ENCODE peak calls at places on chromosomes 7 and 10, in seven cellular contexts. G is cardiac fibroblast, N is glutamatergic neuron, S is AG04449, E is GM23338, T is IMR-90, W is fibroblast of pulmonary artery. F is an unnamed sample.

GRCh38 chr7:127504715-127505114 is 80.7 kb downstream of the GCC1 start:
- DNase-seq in G (peak; percentile 31), N (peak; percentile 23), S (no peak), E (peak; percentile 82), T (peak; percentile 4), W (peak; percentile 30), F (peak; percentile 16)

GRCh38 chr7:44261239-44261638 is 60.5 kb downstream of the YKT6 start:
- DNase-seq in G (no peak), N (no peak), S (no peak), E (no peak), T (no peak), W (no peak), F (no peak)

GRCh38 chr10:91907914-91908357 is 1.4 kb downstream of the FGFBP3 start:
- DNase-seq in G (no peak), N (no peak), S (no peak), E (peak; percentile 56), T (no peak), W (no peak), F (no peak)

GRCh38 chr10:73625004-73625883 is 16.0 kb downstream of the MYOZ1 start:
- DNase-seq in G (peak; percentile 35), N (peak; percentile 38), S (no peak), E (peak; percentile 85), T (peak; percentile 25), W (peak; percentile 31), F (peak; percentile 65)

GRCh38 chr7:157158400-157158799 is 19.7 kb downstream of the UBE3C start:
- DNase-seq in G (no peak), N (no peak), S (no peak), E (no peak), T (no peak), W (no peak), F (no peak)

GRCh38 chr10:132141076-132141475 is 45.7 kb upstream of the DPYSL4 start:
- DNase-seq in G (no peak), N (no peak), S (no peak), E (no peak), T (no peak), W (no peak), F (no peak)

GRCh38 chr7:47266131-47266706 is 315.7 kb downstream of the TNS3 start:
- DNase-seq in G (peak; percentile 78), N (peak; percentile 72), S (no peak), E (peak; percentile 77), T (peak; percentile 68), W (peak; percentile 85), F (peak; percentile 75)

GRCh38 chr7:15795371-15795770 is 108.9 kb upstream of the MEOX2 start:
- DNase-seq in G (peak; percentile 40), N (no peak), S (no peak), E (no peak), T (no peak), W (peak; percentile 6), F (no peak)

GRCh38 chr10:67912330-67912946 is 28.0 kb downstream of the SIRT1 start:
- DNase-seq in G (no peak), N (no peak), S (no peak), E (no peak), T (peak; percentile 25), W (peak; percentile 6), F (no peak)
- TF ChIP-seq CTCF in G (no peak), N (no peak), S (no peak), E (no peak), T (no peak), W (no peak), F (no peak)

GRCh38 chr7:70306173-70306572 is 707.9 kb downstream of the AUTS2 start:
- DNase-seq in G (no peak), N (no peak), S (no peak), E (peak; percentile 8), T (no peak), W (no peak), F (no peak)

GRCh38 chr7:70301673-70302072 is 703.4 kb downstream of the AUTS2 start:
- DNase-seq in G (no peak), N (no peak), S (no peak), E (no peak), T (no peak), W (no peak), F (no peak)

GRCh38 chr7:70307544-70308106 is 709.4 kb downstream of the AUTS2 start:
- DNase-seq in G (no peak), N (no peak), S (no peak), E (no peak), T (no peak), W (no peak), F (no peak)

GRCh38 chr7:70303309-70303708 is 705.0 kb downstream of the AUTS2 start:
- DNase-seq in G (no peak), N (no peak), S (no peak), E (no peak), T (no peak), W (no peak), F (no peak)

GRCh38 chr7:70303780-70304179 is 705.5 kb downstream of the AUTS2 start:
- DNase-seq in G (no peak), N (no peak), S (no peak), E (no peak), T (no peak), W (no peak), F (no peak)
- TF ChIP-seq CTCF in G (no peak), N (no peak), S (no peak), E (no peak), T (no peak), W (no peak), F (no peak)

DNA sequence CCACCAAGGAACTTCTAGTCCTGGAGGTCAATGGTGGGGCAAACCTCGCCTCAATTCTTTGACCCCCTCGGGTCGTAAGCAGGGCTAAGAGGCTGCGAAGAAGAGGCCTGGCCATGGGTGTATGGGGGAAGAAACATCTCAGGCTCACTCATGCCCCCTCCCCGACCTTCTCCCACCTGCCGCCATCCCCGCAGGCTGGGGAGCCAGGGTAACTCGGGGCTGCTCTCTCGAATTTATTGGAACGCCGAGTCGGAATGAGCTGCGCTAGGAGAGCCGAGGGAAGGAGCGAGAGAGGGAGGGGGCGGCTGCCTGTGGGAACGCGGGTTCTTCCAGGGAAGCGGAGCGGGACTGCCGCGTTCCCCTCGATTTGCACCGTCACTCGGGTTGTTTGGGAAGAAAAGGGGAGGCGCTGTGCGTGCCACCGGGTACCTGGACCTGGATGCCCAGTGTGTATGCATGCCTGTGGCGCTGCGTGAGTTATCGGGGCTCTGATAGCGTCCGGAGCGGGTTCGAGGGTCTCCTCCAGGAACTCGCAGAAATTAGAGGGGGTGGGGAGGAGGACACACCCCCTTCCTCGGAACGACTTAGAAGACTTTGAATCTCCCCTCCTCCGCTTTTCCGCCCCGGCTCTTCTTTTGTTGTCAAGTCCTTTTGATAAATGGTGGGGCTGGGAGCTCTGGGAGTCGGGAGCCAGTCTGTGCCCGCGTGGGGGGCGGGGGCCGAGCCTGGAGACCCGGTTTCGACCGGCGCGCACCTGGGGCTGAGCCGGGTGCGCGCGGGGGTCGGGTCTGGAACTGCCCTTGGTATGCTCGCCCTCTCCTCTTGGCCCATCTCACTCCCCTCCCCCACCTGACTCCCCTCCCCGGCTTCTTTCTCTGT is 1.8 kb upstream of the ZNF503 start:
- DNase-seq in G (no peak), N (peak; percentile 52), S (no peak), E (peak; percentile 78), T (no peak), W (no peak), F (peak; percentile 18)
- TF ChIP-seq CTCF in G (no peak), N (no peak), S (no peak), E (no peak), T (no peak), W (no peak), F (no peak)

GRCh38 chr10:29210469-29210868 is 78.4 kb upstream of the LYZL1 start:
- DNase-seq in G (peak; percentile 48), N (no peak), S (no peak), E (no peak), T (no peak), W (no peak), F (no peak)

GRCh38 chr10:29204119-29204518 is 84.8 kb upstream of the LYZL1 start:
- DNase-seq in G (no peak), N (peak; percentile 22), S (no peak), E (peak; percentile 85), T (no peak), W (no peak), F (no peak)

GRCh38 chr10:29208816-29209215 is 80.1 kb upstream of the LYZL1 start:
- DNase-seq in G (no peak), N (no peak), S (no peak), E (no peak), T (no peak), W (no peak), F (no peak)

GRCh38 chr10:29212597-29212996 is 76.3 kb upstream of the LYZL1 start:
- DNase-seq in G (no peak), N (no peak), S (no peak), E (no peak), T (no peak), W (no peak), F (no peak)

GRCh38 chr10:29209830-29210229 is 79.0 kb upstream of the LYZL1 start:
- DNase-seq in G (no peak), N (no peak), S (no peak), E (no peak), T (no peak), W (no peak), F (no peak)
- TF ChIP-seq CTCF in G (no peak), N (no peak), S (no peak), E (no peak), T (no peak), W (no peak), F (no peak)

DNA sequence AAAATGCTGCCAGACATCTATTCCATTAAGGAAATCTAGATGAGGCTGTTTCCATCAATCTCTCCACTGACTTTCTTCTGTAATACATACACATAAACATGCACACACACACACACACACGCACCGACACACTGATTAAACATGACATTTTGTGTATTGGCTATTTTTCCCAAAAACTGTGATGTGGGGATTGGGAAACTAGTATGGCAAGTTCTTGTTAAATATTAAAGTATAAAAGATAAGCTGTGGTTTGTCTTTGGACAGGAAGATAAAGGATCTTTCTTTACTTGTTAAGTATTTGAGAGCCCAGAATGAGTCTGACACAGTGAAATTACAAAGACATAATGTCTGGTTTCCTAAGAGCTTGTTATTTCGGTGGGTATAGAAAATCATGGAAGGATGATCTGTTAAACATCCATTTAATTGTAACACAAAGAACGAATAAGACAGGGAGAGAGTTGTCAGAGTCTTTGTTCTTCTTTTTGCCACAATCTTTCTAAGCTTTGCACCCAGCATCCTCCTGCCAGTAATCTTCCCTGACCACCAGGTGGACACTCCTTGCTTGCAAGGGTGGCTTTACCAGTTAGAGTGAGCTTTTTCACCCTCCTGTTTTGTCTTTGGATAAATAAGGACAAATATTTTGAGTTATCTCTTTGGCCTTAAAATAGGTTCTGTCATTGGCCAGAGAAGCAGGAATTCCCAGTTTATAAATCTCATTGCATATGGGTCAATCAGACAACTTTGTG is 177.2 kb upstream of the TMEM72 start:
- DNase-seq in G (peak; percentile 30), N (no peak), S (no peak), E (peak; percentile 43), T (no peak), W (no peak), F (no peak)
- TF ChIP-seq CTCF in G (peak; percentile 39), N (peak; percentile 12), S (peak; percentile 36), E (peak; percentile 50), T (peak; percentile 40), W (peak; percentile 32), F (peak; percentile 6)

DNA sequence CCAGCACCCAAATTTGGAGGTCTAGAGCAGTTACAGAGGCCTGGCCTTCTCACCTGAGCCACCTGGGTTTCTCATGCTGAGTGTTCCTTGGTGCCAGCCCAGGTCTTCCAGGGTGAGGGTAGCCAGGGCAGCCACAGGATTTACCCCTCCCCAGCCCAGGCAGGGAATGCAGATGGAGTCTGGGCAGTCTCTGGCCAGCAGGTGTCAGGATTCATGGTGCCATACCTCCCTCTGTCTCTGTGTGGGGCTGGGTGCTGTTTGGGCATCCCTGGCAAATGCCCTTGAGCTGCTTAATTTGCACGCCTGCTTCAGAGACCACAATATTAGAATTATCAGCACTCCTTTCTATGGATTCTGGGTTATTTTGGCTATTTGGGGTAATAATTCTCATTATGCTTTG is 246.7 kb downstream of the GFRA1 start:
- DNase-seq in G (no peak), N (no peak), S (no peak), E (peak; percentile 41), T (no peak), W (no peak), F (peak; percentile 8)
- TF ChIP-seq CTCF in G (no peak), N (no peak), S (no peak), E (peak; percentile 47), T (no peak), W (no peak), F (no peak)

F was measured in MCF 10A.